ENCODE peak calls at places on chromosomes 5 and 9, in nine cellular contexts. I, E, J, N, M, F, Z, A and B are unnamed samples.

GRCh38 chr5:9474241-9475002 is 71.5 kb downstream of the SEMA5A start:
- DNase-seq in I (no peak), E (no peak), J (no peak), N (no peak), M (no peak), F (no peak), Z (no peak), A (no peak), B (no peak)

GRCh38 chr5:141862936-141863543 is 15.2 kb downstream of the PCDH1 start:
- DNase-seq in I (no peak), E (no peak), J (no peak), N (no peak), M (no peak), F (no peak), Z (no peak), A (peak), B (no peak)

GRCh38 chr9:123743737-123744136 is 186.2 kb downstream of the DENND1A start:
- DNase-seq in I (no peak), E (no peak), J (no peak), N (no peak), M (no peak), F (no peak), Z (no peak), A (no peak), B (no peak)

GRCh38 chr5:36646507-36647023 is 40.2 kb downstream of the SLC1A3 start:
- DNase-seq in I (no peak), E (no peak), J (no peak), N (no peak), M (no peak), F (no peak), Z (no peak), A (no peak), B (no peak)

GRCh38 chr5:81904166-81904565 is 67.7 kb upstream of the ATG10 start:
- DNase-seq in I (no peak), E (no peak), J (no peak), N (no peak), M (no peak), F (no peak), Z (no peak), A (no peak), B (no peak)

GRCh38 chr5:55254802-55255201 is 21.4 kb upstream of the CCNO start:
- DNase-seq in I (no peak), E (no peak), J (no peak), N (no peak), M (no peak), F (no peak), Z (no peak), A (no peak), B (no peak)

GRCh38 chr5:38867071-38867790 is 21.4 kb downstream of the OSMR start:
- DNase-seq in I (peak), E (no peak), J (no peak), N (no peak), M (no peak), F (no peak), Z (no peak), A (no peak), B (no peak)

GRCh38 chr9:95107976-95108375 is 209.5 kb downstream of the FANCC start:
- DNase-seq in I (no peak), E (no peak), J (no peak), N (no peak), M (no peak), F (no peak), Z (no peak), A (no peak), B (no peak)

GRCh38 chr5:59724482-59725392 is 168.8 kb downstream of the PDE4D start:
- DNase-seq in I (peak), E (peak), J (no peak), N (peak), M (peak), F (peak), Z (peak), A (peak), B (peak)

GRCh38 chr5:149632311-149633251 is 51.3 kb downstream of the ARHGEF37 start:
- DNase-seq in I (peak), E (no peak), J (no peak), N (peak), M (peak), F (peak), Z (peak), A (no peak), B (no peak)